ENCODE peak calls at places on chromosomes 16 and 17, in four cellular contexts. M, U, R and C are unnamed samples. For H3K36me3 and H3K4me1, the result is how much of the 10 kb centered on the place peaks cover.

GRCh38 chr16:2767140-2767731 is 9.8 kb downstream of the ELOB start:
- DNase-seq in M (no peak), U (no peak), R (no peak), C (no peak)

GRCh38 chr17:67753026-67753425 is 35.3 kb downstream of the NOL11 start:
- DNase-seq in M (no peak), U (no peak), R (no peak), C (no peak)

GRCh38 chr17:65254166-65254565 is 117.0 kb downstream of the RGS9 start:
- DNase-seq in M (no peak), U (no peak), R (no peak), C (no peak)

GRCh38 chr17:82107341-82107860 is 9.4 kb upstream of the FASN start:
- DNase-seq in M (no peak), U (no peak), R (no peak), C (no peak)

GRCh38 chr17:76276461-76277299 is 11.5 kb downstream of the UBALD2 start:
- DNase-seq in M (no peak), U (no peak), R (no peak), C (no peak)

GRCh38 chr17:82844796-82845162 is 5.0 kb upstream of the ZNF750 start:
- DNase-seq in M (no peak), U (no peak), R (no peak), C (peak)

GRCh38 chr17:48330386-48330785 is 99.6 kb downstream of the SKAP1 start:
- DNase-seq in M (no peak), U (no peak), R (no peak), C (no peak)

GRCh38 chr17:1745513-1746020 is 2.9 kb downstream of the SERPINF2 start:
- DNase-seq in M (no peak), U (no peak), R (no peak), C (no peak)

DNA sequence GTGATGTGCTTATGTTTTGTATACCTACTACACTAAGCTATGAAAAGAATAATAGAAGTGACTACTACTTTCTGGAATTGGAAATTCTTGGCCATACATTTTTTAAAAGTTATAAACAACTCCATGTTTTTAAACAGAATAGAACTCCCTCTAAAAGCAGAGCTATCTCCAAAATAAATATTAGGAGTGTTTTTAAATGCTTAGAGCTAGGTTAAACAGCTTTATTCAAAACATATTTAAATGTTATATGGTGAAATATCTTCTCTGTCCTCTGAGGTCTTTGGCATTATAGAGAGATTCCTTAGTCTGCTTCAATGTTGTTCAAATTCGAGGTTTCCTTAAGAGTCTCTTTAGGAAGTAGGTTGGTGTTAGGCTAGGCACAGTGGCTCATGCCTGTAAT is 22.9 kb upstream of the PSMC5 start:
- DNase-seq in M (no peak), U (no peak), R (no peak), C (no peak)
- H3K36me3 ChIP-seq in M (under half), U (under half), R (under half), C (under half)

GRCh38 chr17:59368218-59368857 is 36.9 kb downstream of the YPEL2 start:
- DNase-seq in M (no peak), U (no peak), R (no peak), C (no peak)
- H3K4me1 ChIP-seq in M (half or more), U (half or more), R (half or more), C (half or more)

DNA sequence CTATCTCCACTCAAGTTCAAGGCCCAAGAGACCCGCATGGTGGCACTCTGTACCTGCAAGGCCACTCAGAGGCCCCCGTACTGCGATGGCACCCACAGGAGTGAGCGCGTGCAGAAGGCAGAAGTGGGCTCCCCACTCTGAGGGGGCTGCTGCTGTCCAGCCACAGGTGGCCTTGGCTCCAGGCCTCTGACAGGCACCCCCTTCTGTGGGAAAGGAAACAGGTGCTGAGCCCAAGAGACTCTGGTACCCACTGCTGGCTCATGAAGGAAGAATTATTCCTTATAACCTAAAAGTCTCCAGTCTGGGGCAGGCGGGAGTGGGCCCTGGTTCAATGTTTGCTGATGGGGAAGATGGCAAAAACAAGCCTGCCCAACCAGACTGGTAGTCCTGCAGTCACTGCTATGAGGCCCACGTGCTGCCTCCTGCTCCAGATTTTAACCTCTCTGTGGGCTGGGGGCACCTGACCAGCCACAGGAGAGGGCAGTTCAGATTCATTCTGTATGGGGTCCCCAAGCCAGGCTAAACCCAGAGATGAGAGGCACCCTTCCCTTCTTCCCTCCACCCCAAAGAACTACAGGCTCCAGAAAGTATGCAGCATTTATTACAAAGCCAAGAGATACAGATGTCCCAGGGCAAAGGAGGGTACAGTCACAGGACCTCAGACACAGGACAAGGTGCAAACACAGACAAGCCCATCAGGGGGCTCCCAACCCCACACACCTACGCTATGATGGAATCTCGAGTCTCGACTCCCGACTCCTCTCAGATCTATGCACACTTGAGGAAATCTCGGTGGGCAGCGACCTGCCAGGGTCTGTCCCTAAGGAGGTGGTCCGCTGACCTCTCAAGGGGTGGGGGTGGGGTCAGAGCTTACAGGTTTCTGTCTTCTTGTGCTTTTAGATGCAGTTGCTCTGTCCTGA is 3.4 kb downstream of the CISD3 start:
- DNase-seq in M (no peak), U (peak), R (no peak), C (no peak)
- H3K36me3 ChIP-seq in M (under half), U (under half), R (under half), C (under half)

DNA sequence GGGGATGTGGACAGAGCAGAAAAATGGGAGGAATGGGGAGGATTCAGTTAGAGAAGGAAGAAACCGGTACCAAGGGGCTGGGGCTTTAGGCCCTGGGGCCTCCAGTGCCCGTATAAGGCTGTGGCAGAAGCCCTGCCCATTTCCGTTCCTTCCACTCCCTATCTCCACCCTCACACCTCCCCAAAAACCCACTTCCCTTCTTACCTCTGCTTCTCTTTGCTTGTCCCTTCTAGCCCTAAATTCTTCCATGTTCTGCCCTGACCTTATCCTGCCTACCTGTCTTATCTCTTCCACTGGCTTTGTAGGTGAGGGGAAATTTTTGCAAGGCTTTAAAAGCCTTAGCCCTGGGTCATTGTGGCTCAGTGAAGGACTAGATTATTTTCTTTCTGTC is 4.1 kb downstream of the RNF167 start:
- DNase-seq in M (peak), U (no peak), R (no peak), C (no peak)
- H3K4me1 ChIP-seq in M (under half), U (under half), R (under half), C (under half)

GRCh38 chr16:28131210-28131609 is 67.7 kb upstream of the GSG1L start:
- DNase-seq in M (no peak), U (no peak), R (no peak), C (no peak)

GRCh38 chr16:28133666-28134065 is 70.2 kb upstream of the GSG1L start:
- DNase-seq in M (no peak), U (no peak), R (no peak), C (no peak)

GRCh38 chr16:28131743-28132393 is 68.4 kb upstream of the GSG1L start:
- DNase-seq in M (no peak), U (no peak), R (no peak), C (no peak)

GRCh38 chr16:28126684-28127620 is 63.4 kb upstream of the GSG1L start:
- DNase-seq in M (no peak), U (no peak), R (no peak), C (no peak)

GRCh38 chr16:28130099-28131088 is 66.9 kb upstream of the GSG1L start:
- DNase-seq in M (no peak), U (no peak), R (no peak), C (no peak)
- H3K36me3 ChIP-seq in M (under half), U (under half), R (under half), C (under half)

GRCh38 chr16:27326251-27326650 is 12.5 kb downstream of the IL4R start:
- DNase-seq in M (no peak), U (no peak), R (no peak), C (no peak)
- H3K4me1 ChIP-seq in M (under half), U (under half), R (under half), C (half or more)

GRCh38 chr16:1510272-1510671 is 17.1 kb downstream of the TELO2 start:
- DNase-seq in M (no peak), U (no peak), R (no peak), C (no peak)

GRCh38 chr16:1510941-1511351 is 17.8 kb downstream of the TELO2 start:
- DNase-seq in M (no peak), U (no peak), R (no peak), C (no peak)

GRCh38 chr16:1511662-1512061 is 18.5 kb downstream of the TELO2 start:
- DNase-seq in M (no peak), U (no peak), R (no peak), C (no peak)

GRCh38 chr16:1508494-1509167 is 15.5 kb downstream of the TELO2 start:
- DNase-seq in M (no peak), U (no peak), R (no peak), C (no peak)

DNA sequence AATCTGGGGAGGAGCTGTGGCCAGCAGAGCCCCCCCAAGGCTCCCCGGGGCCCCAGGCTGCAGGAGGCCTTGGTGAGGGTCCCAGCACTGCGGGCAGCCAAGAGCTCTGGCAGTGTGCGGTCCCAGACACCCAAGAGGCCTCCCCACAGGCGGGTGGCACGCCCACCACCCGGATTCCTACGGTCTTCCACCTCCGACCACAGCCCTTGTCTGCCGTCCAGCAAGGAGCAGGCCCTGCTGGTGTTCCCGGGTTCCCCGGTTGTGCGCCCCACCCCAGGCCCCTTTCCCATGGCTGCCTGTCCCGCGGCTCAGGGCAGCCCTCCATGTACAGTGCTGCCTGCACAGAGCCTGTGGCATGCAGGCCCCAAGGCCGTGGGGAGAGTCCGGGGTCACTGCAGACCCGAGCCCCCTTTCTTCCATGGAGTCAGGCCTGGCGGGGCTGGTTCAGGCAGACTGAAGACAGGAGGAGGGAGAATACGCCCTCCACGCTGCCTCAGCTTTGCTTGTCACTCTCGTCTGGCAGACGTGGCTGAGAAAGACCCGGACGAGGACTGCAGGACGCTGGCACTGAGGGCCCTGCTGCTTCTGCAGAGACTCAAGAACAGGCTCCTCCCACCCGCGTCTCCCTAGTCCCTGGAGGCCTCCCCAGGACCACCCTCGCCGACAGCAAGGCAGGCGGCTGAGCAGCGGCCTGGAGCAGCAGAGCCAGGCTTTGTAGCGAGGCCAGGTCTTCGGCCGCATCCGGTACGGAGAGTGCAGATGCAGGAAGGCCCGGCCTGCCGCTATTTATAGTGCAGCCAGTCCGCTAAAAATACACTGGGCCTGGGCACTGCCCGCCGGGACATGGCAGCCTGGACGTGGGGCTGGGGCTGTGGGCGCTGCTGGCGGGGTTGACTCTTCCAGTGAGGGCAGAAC is 16.4 kb downstream of the TELO2 start:
- DNase-seq in M (no peak), U (no peak), R (peak), C (no peak)
- H3K36me3 ChIP-seq in M (under half), U (under half), R (under half), C (under half)

GRCh38 chr16:73095885-73096341 is 48.0 kb upstream of the ZFHX3 start:
- DNase-seq in M (no peak), U (no peak), R (no peak), C (no peak)

GRCh38 chr16:73107371-73107770 is 59.4 kb upstream of the ZFHX3 start:
- DNase-seq in M (no peak), U (no peak), R (no peak), C (no peak)

GRCh38 chr16:73096510-73096909 is 48.6 kb upstream of the ZFHX3 start:
- DNase-seq in M (no peak), U (no peak), R (no peak), C (no peak)

DNA sequence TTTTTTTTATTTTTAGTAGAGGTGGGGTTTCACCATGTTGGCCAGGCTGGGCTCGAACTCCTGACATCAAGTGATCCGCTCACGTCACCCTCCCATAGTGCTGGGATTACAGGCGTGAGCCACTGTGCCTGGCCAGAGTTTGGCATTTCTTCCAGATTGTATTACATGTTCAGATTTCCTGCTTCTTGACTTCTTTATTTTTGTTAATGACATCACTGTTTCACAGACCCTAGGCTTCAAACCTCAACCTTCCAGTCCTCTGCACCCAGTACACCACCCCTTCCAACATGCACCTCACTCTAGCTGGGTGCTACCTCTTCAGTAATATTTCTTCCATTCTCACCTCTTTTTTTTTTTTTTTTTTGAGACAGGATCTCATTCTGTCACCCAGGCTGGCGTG is 53.6 kb upstream of the ZFHX3 start:
- DNase-seq in M (no peak), U (no peak), R (no peak), C (no peak)
- H3K4me1 ChIP-seq in M (under half), U (under half), R (under half), C (under half)